ENCODE peak calls at places on chromosomes 16 and 17, in nine cellular contexts. Y is nephron progenitor cell; Z is BE2C; U is heart left ventricle; D is CD8-positive, alpha-beta T cell; A is AG09319; O is A549; R is HCT116; C is ovary. K is an unnamed sample.

GRCh38 chr16:57823836-57824235 is 21.5 kb upstream of the KIFC3 start:
- DNase-seq in Z (no peak), R (no peak), Y (no peak), C (no peak), A (no peak), O (no peak), U (no peak), D (no peak), K (no peak)

GRCh38 chr17:30433514-30433913 is 43.7 kb upstream of the GOSR1 start:
- DNase-seq in D (no peak), O (peak), Y (no peak), R (peak), C (no peak), A (peak), U (no peak), Z (no peak), K (no peak)

GRCh38 chr17:48555183-48555615 is 10.3 kb upstream of the HOXB2 start:
- DNase-seq in C (no peak), O (peak), D (no peak), Z (no peak), Y (no peak), A (no peak), R (no peak), U (no peak), K (no peak)

GRCh38 chr17:22217135-22217534 is 524.8 kb downstream of the KCNJ18 start:
- DNase-seq in A (no peak), Z (no peak), U (no peak), O (no peak), C (no peak), Y (no peak), R (no peak), D (no peak), K (peak)

GRCh38 chr16:17578921-17579876 is 108.4 kb upstream of the XYLT1 start:
- DNase-seq in Z (peak), A (peak), D (peak), R (peak), O (peak), Y (peak), U (peak), C (peak), K (peak)

GRCh38 chr16:54283735-54284318 is 2.8 kb downstream of the IRX3 start:
- DNase-seq in O (no peak), D (no peak), U (no peak), C (peak), Z (no peak), R (no peak), A (no peak), Y (peak), K (peak)

GRCh38 chr16:51150894-51151320 is at the start of gene SALL1:
- DNase-seq in Y (peak), D (no peak), A (no peak), O (no peak), R (no peak), C (peak), U (no peak), Z (no peak), K (no peak)

GRCh38 chr17:22512506-22512905 is 820.2 kb downstream of the KCNJ18 start:
- DNase-seq in Y (no peak), U (no peak), C (no peak), R (no peak), D (no peak), A (no peak), O (no peak), Z (no peak), K (no peak)

GRCh38 chr17:81020767-81021497 is 14.0 kb upstream of the BAIAP2 start:
- DNase-seq in U (peak), Y (no peak), D (no peak), C (peak), O (no peak), R (no peak), A (no peak), Z (peak), K (no peak)

GRCh38 chr17:4054446-4054845 is 88.4 kb downstream of the ZZEF1 start:
- DNase-seq in D (no peak), R (no peak), A (no peak), U (no peak), Z (no peak), O (no peak), C (no peak), Y (no peak), K (no peak)

GRCh38 chr17:83161298-83162034 is 82.1 kb downstream of the METRNL start:
- DNase-seq in Z (no peak), Y (no peak), R (no peak), O (no peak), D (no peak), U (peak), C (peak), A (peak), K (no peak)

GRCh38 chr17:65750678-65751077 is 189.2 kb upstream of the AXIN2 start:
- DNase-seq in Y (no peak), Z (peak), C (peak), R (peak), O (peak), D (peak), U (peak), A (peak), K (no peak)

GRCh38 chr17:74153821-74154430 is 49.6 kb upstream of the RPL38 start:
- DNase-seq in U (peak), O (no peak), D (no peak), A (no peak), R (no peak), Y (no peak), Z (no peak), C (no peak), K (no peak)

GRCh38 chr16:82583415-82583814 is 43.4 kb upstream of the CDH13 start:
- DNase-seq in U (no peak), R (no peak), C (no peak), Y (no peak), O (no peak), D (no peak), Z (no peak), A (no peak), K (no peak)

GRCh38 chr17:79667746-79668145 is 56.9 kb upstream of the RBFOX3 start:
- DNase-seq in C (no peak), Y (no peak), O (no peak), A (no peak), U (no peak), R (no peak), D (no peak), Z (no peak), K (no peak)

GRCh38 chr17:78128616-78129384 is at the start of gene TMC6:
- DNase-seq in U (peak), Y (peak), Z (peak), R (peak), D (peak), O (peak), A (no peak), C (no peak), K (no peak)

GRCh38 chr16:49643429-49644142 is 212.3 kb downstream of the ZNF423 start:
- DNase-seq in A (peak), C (no peak), O (no peak), D (no peak), R (no peak), U (no peak), Z (no peak), Y (no peak), K (no peak)

GRCh38 chr17:4483012-4483840 is 15.5 kb upstream of the SPNS2 start:
- DNase-seq in C (no peak), R (peak), O (peak), Z (no peak), A (no peak), D (no peak), Y (no peak), U (no peak), K (no peak)

GRCh38 chr17:1203111-1203966 is 23.6 kb upstream of the ABR start:
- DNase-seq in A (no peak), C (peak), Y (peak), O (peak), Z (peak), R (no peak), U (peak), D (peak), K (peak)

GRCh38 chr16:55021595-55022475 is 91.2 kb downstream of the IRX5 start:
- DNase-seq in U (no peak), C (no peak), O (peak), Z (peak), Y (no peak), R (peak), D (no peak), A (no peak), K (no peak)

GRCh38 chr17:79813826-79814623 is 17.1 kb upstream of the CBX8 start:
- DNase-seq in D (no peak), U (no peak), Y (no peak), R (no peak), A (no peak), C (no peak), Z (no peak), O (no peak), K (no peak)

GRCh38 chr16:57736419-57737281 is 1.1 kb downstream of the KATNB1 start:
- DNase-seq in D (no peak), Z (peak), C (peak), R (no peak), O (peak), A (peak), U (no peak), Y (peak), K (no peak)

GRCh38 chr17:13002761-13003453 is 14.9 kb downstream of the ELAC2 start:
- DNase-seq in U (peak), A (no peak), C (peak), D (no peak), O (peak), R (peak), Z (peak), Y (peak), K (peak)

GRCh38 chr16:82061861-82062525 is 26.9 kb downstream of the HSD17B2 start:
- DNase-seq in Y (no peak), O (peak), C (no peak), D (no peak), Z (no peak), A (no peak), R (peak), U (no peak), K (no peak)

GRCh38 chr17:62767997-62768396 is 40.1 kb downstream of the MARCHF10 start:
- DNase-seq in Z (no peak), D (no peak), O (no peak), C (no peak), R (no peak), U (no peak), A (no peak), Y (no peak), K (no peak)

GRCh38 chr17:38926290-38927070 is 1.1 kb downstream of the LASP1NB start:
- DNase-seq in Y (no peak), C (no peak), O (no peak), R (no peak), U (no peak), D (no peak), Z (no peak), A (no peak), K (no peak)

GRCh38 chr16:5502467-5502869 is 404.9 kb upstream of the EEF2KMT start:
- DNase-seq in Z (peak), C (no peak), D (no peak), O (peak), R (no peak), A (no peak), Y (peak), U (no peak), K (peak)

GRCh38 chr17:75897076-75898019 is 597 bp upstream of the TRIM65 start:
- DNase-seq in Y (no peak), R (no peak), C (peak), D (no peak), Z (no peak), O (no peak), A (no peak), U (peak), K (peak)

GRCh38 chr16:13331918-13332317 is 430.5 kb downstream of the SHISA9 start:
- DNase-seq in Y (no peak), Z (no peak), U (no peak), C (no peak), R (no peak), O (no peak), A (no peak), D (no peak), K (no peak)

GRCh38 chr17:11693284-11693683 is 95.0 kb downstream of the DNAH9 start:
- DNase-seq in Z (no peak), U (no peak), C (no peak), D (no peak), O (no peak), Y (no peak), R (no peak), A (no peak), K (no peak)

GRCh38 chr17:792277-792676 is 10.1 kb downstream of the MRM3 start:
- DNase-seq in U (no peak), O (peak), Y (no peak), R (no peak), C (no peak), A (no peak), D (no peak), Z (no peak), K (no peak)

GRCh38 chr17:19683117-19683516 is 33.3 kb downstream of the SLC47A2 start:
- DNase-seq in C (no peak), D (no peak), Y (no peak), A (no peak), O (no peak), R (no peak), Z (no peak), U (no peak), K (no peak)

GRCh38 chr17:57166803-57167202 is 81.8 kb downstream of the AKAP1 start:
- DNase-seq in U (no peak), Z (no peak), O (no peak), D (no peak), R (peak), A (no peak), C (no peak), Y (peak), K (no peak)

GRCh38 chr16:23182206-23182674 is 305 bp upstream of the SCNN1G start:
- DNase-seq in C (peak), O (peak), U (peak), A (peak), D (peak), Y (peak), Z (peak), R (peak), K (peak)

GRCh38 chr16:23185661-23186060 is 3.1 kb downstream of the SCNN1G start:
- DNase-seq in O (no peak), D (no peak), C (no peak), U (no peak), A (no peak), Z (no peak), R (no peak), Y (no peak), K (no peak)

GRCh38 chr16:23181506-23181905 is 1.0 kb upstream of the SCNN1G start:
- DNase-seq in Y (no peak), Z (no peak), U (no peak), O (no peak), D (no peak), R (no peak), C (no peak), A (no peak), K (no peak)

GRCh38 chr16:23183486-23183862 is 929 bp downstream of the SCNN1G start:
- DNase-seq in U (no peak), C (no peak), R (no peak), Z (no peak), D (no peak), Y (no peak), A (no peak), O (no peak), K (no peak)

DNA sequence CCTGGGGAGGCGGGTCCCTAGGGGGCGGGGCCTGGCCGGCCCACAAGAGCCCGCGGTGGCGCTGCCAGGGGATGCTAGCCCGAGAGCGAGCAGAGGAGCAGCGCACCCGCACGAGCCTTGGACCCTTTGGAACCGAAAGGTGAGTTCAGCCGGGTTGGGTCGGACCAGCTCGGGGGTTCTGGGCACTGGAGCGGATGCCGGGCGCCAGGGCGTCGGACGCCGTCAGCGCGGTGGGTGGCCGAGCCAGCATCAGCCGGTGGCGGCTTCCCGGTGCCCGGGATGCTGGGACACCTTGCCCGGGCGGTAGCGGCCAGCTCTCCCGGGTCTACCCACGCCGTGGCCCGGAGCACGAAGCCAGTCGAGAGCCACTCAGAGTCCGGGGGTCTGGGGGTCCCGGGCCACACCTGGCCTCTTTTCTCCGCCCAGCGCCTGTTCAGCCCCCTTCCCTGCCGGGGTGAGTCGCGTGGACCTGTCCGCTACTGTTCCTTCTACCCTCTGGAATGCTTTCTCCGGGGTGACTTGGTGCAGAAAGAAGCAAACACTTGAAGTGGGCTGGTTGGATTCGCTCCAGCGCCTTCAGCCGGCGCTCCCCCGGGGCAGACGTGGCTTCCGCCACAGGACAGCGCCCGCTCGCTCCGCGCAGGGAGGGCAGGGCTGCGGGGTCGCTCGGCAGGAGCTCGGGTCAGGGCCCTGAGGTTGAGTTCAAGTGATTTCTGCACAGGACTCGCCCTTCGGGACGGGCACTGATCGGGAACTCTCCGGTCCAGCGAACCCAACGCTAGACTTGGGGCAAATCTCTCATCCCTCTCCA is at the start of gene SCNN1G:
- DNase-seq in O (no peak), Z (no peak), A (no peak), R (no peak), C (peak), Y (peak), U (no peak), D (no peak), K (peak)
- TF ChIP-seq CTCF in O (peak), Z (no peak), A (no peak), R (no peak), C (no peak), Y (peak), U (peak), D (peak), K (peak)

GRCh38 chr17:43365356-43365755 is 33.4 kb upstream of the ARL4D start:
- DNase-seq in C (no peak), U (no peak), D (no peak), A (no peak), Y (no peak), Z (no peak), O (peak), R (no peak), K (no peak)
- TF ChIP-seq CTCF in C (no peak), U (no peak), D (no peak), A (no peak), Y (peak), Z (peak), O (no peak), R (peak), K (peak)

GRCh38 chr17:16446338-16446983 is 31.1 kb downstream of the TRPV2 start:
- DNase-seq in D (no peak), A (no peak), Z (no peak), O (peak), U (no peak), R (no peak), Y (no peak), C (no peak), K (no peak)
- TF ChIP-seq CTCF in D (no peak), A (no peak), Z (no peak), O (no peak), U (no peak), R (peak), Y (no peak), C (no peak), K (no peak)

GRCh38 chr17:7133424-7133823 is 18.8 kb upstream of the ASGR2 start:
- DNase-seq in Z (no peak), R (no peak), A (no peak), Y (peak), D (no peak), O (peak), U (peak), C (no peak), K (peak)
- TF ChIP-seq CTCF in Z (peak), R (peak), A (peak), Y (peak), D (peak), O (peak), U (no peak), C (no peak), K (peak)

GRCh38 chr16:79336437-79337229 is 263.9 kb downstream of the MAF start:
- DNase-seq in U (no peak), O (no peak), R (no peak), C (no peak), D (no peak), Y (no peak), Z (no peak), A (no peak), K (no peak)

GRCh38 chr16:79337906-79338305 is 262.6 kb downstream of the MAF start:
- DNase-seq in O (no peak), R (no peak), U (no peak), C (no peak), Y (no peak), A (no peak), Z (no peak), D (no peak), K (no peak)

GRCh38 chr16:79331064-79331463 is 269.5 kb downstream of the MAF start:
- DNase-seq in A (no peak), U (no peak), D (no peak), Y (no peak), Z (no peak), O (no peak), R (no peak), C (no peak), K (no peak)

GRCh38 chr16:79329967-79330366 is 270.6 kb downstream of the MAF start:
- DNase-seq in R (no peak), C (no peak), Y (no peak), Z (no peak), U (no peak), A (no peak), D (no peak), O (no peak), K (no peak)

DNA sequence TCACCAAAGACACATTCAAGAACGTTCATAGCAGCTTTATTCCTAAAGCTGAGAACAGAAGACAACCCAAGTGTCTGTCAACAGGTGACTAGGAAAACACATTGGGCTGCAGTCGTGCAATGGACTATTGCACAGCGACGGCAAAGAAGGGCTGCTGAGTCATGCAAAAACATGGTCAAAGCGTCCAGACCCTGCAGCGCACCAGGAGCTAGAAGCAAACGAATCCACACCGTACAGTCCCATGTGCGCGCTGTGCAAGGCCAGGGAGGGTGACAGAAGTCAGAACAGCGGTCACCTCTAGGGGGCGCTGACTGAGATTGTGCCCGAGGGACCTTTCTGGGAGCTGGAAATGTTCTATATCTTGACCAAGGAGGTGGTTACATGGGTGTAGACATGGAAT is 266.4 kb downstream of the MAF start:
- DNase-seq in D (no peak), A (no peak), O (peak), R (no peak), Y (peak), U (no peak), C (no peak), Z (no peak), K (peak)
- TF ChIP-seq CTCF in D (no peak), A (no peak), O (peak), R (peak), Y (peak), U (peak), C (no peak), Z (no peak), K (peak)

DNA sequence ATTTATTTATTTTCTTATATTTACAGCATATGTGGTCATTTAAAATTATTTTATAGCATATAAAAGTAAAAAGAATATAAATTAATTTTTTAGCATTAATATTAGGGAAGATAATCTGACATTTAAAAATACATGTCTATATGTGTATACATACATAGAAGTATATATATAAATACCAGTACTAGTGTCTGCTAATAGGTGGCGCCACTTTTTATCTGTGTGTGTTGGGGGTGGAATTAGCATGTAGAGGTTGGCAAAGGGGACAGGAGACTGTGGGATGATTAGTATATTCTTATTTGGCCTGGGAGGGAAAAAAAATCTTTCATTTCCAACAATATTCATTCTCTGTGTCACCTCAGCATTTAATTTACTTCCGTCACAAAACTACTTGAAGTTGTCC is 359.1 kb downstream of the WWOX start:
- DNase-seq in R (no peak), D (no peak), C (no peak), Z (no peak), O (no peak), A (no peak), U (no peak), Y (no peak), K (no peak)
- TF ChIP-seq CTCF in R (peak), D (no peak), C (no peak), Z (peak), O (no peak), A (no peak), U (no peak), Y (peak), K (no peak)

GRCh38 chr17:5707482-5707881 is 123.2 kb upstream of the NLRP1 start:
- DNase-seq in A (no peak), U (no peak), O (no peak), Y (no peak), C (no peak), Z (no peak), R (no peak), D (no peak), K (no peak)

GRCh38 chr17:5705876-5706420 is 121.6 kb upstream of the NLRP1 start:
- DNase-seq in O (no peak), C (no peak), Z (no peak), Y (no peak), R (no peak), U (no peak), D (no peak), A (no peak), K (no peak)

GRCh38 chr17:5706835-5707234 is 122.5 kb upstream of the NLRP1 start:
- DNase-seq in O (peak), A (peak), C (peak), Y (peak), U (peak), R (peak), Z (peak), D (peak), K (peak)

GRCh38 chr17:5703736-5704135 is 119.4 kb upstream of the NLRP1 start:
- DNase-seq in C (no peak), D (no peak), O (no peak), R (no peak), U (no peak), A (no peak), Z (no peak), Y (no peak), K (no peak)

GRCh38 chr17:5705081-5705875 is 121.0 kb upstream of the NLRP1 start:
- DNase-seq in C (no peak), A (no peak), R (no peak), D (no peak), O (no peak), Y (peak), Z (no peak), U (no peak), K (peak)
- TF ChIP-seq CTCF in C (no peak), A (peak), R (peak), D (no peak), O (peak), Y (peak), Z (peak), U (no peak), K (peak)